ENCODE peak calls at places on chromosome 22, in four cellular contexts. E, G, R and Z are unnamed samples.

GRCh38 chr22:42001706-42002105 is 3.1 kb downstream of the WBP2NL start:
- DNase-seq in E (no peak), G (no peak), R (no peak), Z (no peak)

GRCh38 chr22:43440556-43440955 is 28.7 kb downstream of the MPPED1 start:
- DNase-seq in E (no peak), G (no peak), R (no peak), Z (no peak)

GRCh38 chr22:43435851-43436535 is 24.2 kb downstream of the MPPED1 start:
- DNase-seq in E (no peak), G (no peak), R (no peak), Z (no peak)

GRCh38 chr22:41022470-41023298 is 69.7 kb upstream of the EP300 start:
- DNase-seq in E (peak; percentile 97), G (peak; percentile 43), R (peak; percentile 92), Z (peak; percentile 97)

GRCh38 chr22:41996826-41997225 is 1.8 kb upstream of the WBP2NL start:
- DNase-seq in E (no peak), G (no peak), R (no peak), Z (no peak)

GRCh38 chr22:39446239-39446721 is 10.5 kb upstream of the MGAT3 start:
- DNase-seq in E (no peak), G (no peak), R (no peak), Z (no peak)

GRCh38 chr22:39244496-39245129 is at the start of gene PDGFB:
- DNase-seq in E (peak; percentile 68), G (no peak), R (no peak), Z (no peak)

GRCh38 chr22:47187558-47187957 is 425.1 kb downstream of the TBC1D22A start:
- DNase-seq in E (peak; percentile 14), G (no peak), R (no peak), Z (no peak)

GRCh38 chr22:24516301-24516737 is 21.2 kb downstream of the UPB1 start:
- DNase-seq in E (peak; percentile 34), G (no peak), R (no peak), Z (no peak)

GRCh38 chr22:34116126-34116525 is 195.8 kb upstream of the LARGE1 start:
- DNase-seq in E (no peak), G (no peak), R (no peak), Z (no peak)

GRCh38 chr22:39238966-39239510 is 5.7 kb downstream of the PDGFB start:
- DNase-seq in E (no peak), G (no peak), R (no peak), Z (no peak)

GRCh38 chr22:23375031-23375827 is 194.9 kb downstream of the BCR start:
- DNase-seq in E (no peak), G (no peak), R (no peak), Z (no peak)

GRCh38 chr22:25750569-25751173 is 8.7 kb downstream of the MYO18B start:
- DNase-seq in E (peak; percentile 77), G (no peak), R (no peak), Z (no peak)

GRCh38 chr22:44604455-44604854 is 97.5 kb upstream of the PRR5 start:
- DNase-seq in E (no peak), G (no peak), R (no peak), Z (no peak)

GRCh38 chr22:50524664-50525103 is 714 bp downstream of the SCO2 start:
- DNase-seq in E (no peak), G (no peak), R (no peak), Z (no peak)

GRCh38 chr22:24994070-24994763 is 41.7 kb downstream of the KIAA1671 start:
- DNase-seq in E (no peak), G (no peak), R (no peak), Z (no peak)

GRCh38 chr22:23498811-23499798 is 81.0 kb downstream of the IGLL1 start:
- DNase-seq in E (peak; percentile 49), G (no peak), R (no peak), Z (no peak)

GRCh38 chr22:30998329-30998728 is 29.3 kb downstream of the TUG1 start:
- DNase-seq in E (no peak), G (no peak), R (no peak), Z (no peak)

GRCh38 chr22:32079110-32080089 is 36.3 kb downstream of the SLC5A1 start:
- DNase-seq in E (no peak), G (no peak), R (no peak), Z (peak; percentile 66)

GRCh38 chr22:41146573-41146972 is 54.2 kb downstream of the EP300 start:
- DNase-seq in E (no peak), G (no peak), R (no peak), Z (no peak)

GRCh38 chr22:20488946-20489345 is 6.6 kb downstream of the KLHL22 start:
- DNase-seq in E (peak; percentile 30), G (no peak), R (no peak), Z (no peak)

GRCh38 chr22:39592104-39593060 is 21.8 kb downstream of the CACNA1I start:
- DNase-seq in E (no peak), G (peak; percentile 5), R (no peak), Z (no peak)

GRCh38 chr22:33893486-33893885 is 26.8 kb downstream of the LARGE1 start:
- DNase-seq in E (no peak), G (no peak), R (no peak), Z (no peak)

GRCh38 chr22:20062766-20063083 is 17.3 kb upstream of the DGCR8 start:
- DNase-seq in E (no peak), G (no peak), R (no peak), Z (no peak)

GRCh38 chr22:25067851-25068421 is 115.4 kb downstream of the KIAA1671 start:
- DNase-seq in E (peak; percentile 73), G (peak; percentile 40), R (no peak), Z (no peak)

GRCh38 chr22:19524170-19525115 is at the start of gene CLDN5:
- DNase-seq in E (peak; percentile 74), G (no peak), R (no peak), Z (no peak)

GRCh38 chr22:32255726-32256125 is 579 bp upstream of the SLC5A4 start:
- DNase-seq in E (no peak), G (no peak), R (no peak), Z (no peak)

GRCh38 chr22:47102648-47103047 is 340.2 kb downstream of the TBC1D22A start:
- DNase-seq in E (no peak), G (no peak), R (no peak), Z (no peak)

GRCh38 chr22:30453731-30454510 is 17.9 kb downstream of the SEC14L3 start:
- DNase-seq in E (no peak), G (no peak), R (peak; percentile 67), Z (no peak)

DNA sequence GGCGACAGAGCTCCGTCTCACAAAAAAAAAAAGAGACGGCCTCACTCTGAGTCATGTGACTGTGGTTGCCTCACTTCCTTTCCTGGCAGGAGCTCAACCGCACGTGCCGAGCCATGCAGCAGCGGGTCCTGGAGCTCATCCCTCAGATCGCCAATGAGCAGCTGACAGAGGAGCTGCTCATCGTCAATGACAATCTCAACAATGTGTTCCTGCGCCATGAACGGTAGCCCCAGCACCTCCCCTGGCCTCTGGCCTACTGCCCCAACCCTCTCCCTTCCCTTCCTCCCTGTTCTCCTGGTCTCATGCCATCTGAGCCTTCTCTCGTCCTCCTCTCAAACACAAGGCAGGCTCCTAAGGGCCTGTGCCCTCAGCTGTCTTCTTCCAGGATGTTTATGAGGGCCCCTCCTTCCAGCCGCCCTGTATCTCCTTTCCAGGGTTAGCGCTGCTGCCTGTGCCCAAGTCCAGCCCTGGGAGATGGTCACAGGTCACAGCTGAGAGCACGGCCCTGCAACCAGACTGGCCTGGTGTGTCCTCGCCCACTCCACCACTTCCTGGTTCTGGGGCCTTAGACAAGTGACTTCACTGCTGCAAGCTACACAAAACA is 30.7 kb downstream of the TOM1 start:
- DNase-seq in E (peak; percentile 92), G (no peak), R (peak; percentile 75), Z (peak; percentile 95)
- H3K36me3 ChIP-seq in E (peaks cover 9% of the 10 kb centered on the region), G (peaks cover 61% of the 10 kb centered on the region), R (peaks cover 24% of the 10 kb centered on the region), Z (peaks cover 55% of the 10 kb centered on the region)

GRCh38 chr22:48491451-48491941 is 1336.2 kb downstream of the BRD1 start:
- DNase-seq in E (no peak), G (no peak), R (no peak), Z (no peak)
- H3K4me3 ChIP-seq in E (no peak overlapping the region), G (no peak overlapping the region), R (no peak overlapping the region), Z (no peak overlapping the region)

DNA sequence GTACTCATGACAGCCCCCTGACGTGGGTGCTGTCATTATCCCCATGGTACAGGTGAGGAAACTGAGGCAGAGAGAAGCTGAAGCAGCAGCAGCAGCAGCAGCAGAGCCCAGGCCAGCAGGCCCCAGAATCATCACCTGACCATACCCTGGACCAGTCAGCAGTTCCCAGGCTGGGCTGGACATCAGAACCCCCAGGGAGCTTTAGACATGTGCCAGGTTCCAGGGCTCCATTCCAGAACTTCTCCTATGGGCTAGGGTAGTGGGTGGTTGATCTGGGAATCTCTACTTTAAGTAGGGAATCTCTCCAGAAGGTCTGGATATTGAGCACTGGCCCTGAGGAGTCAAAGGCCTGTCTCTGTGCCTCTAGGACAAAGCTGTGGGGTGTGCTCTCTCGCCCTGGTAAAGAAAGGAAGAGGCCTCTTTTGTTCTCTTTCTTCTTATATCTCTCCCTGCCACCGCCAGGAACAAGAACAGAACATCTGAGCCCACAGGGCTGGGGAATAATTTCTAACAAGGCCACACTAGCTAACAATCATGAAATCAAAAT is 26.6 kb downstream of the MAFF start:
- DNase-seq in E (no peak), G (no peak), R (no peak), Z (no peak)
- H3K36me3 ChIP-seq in E (no peaks in the 10 kb centered on the region), G (peaks cover 56% of the 10 kb centered on the region), R (peaks cover 5% of the 10 kb centered on the region), Z (peaks cover 89% of the 10 kb centered on the region)

GRCh38 chr22:48567213-48567975 is 1260.3 kb downstream of the BRD1 start:
- DNase-seq in E (peak; percentile 23), G (no peak), R (no peak), Z (no peak)

GRCh38 chr22:48568736-48569330 is 1258.8 kb downstream of the BRD1 start:
- DNase-seq in E (peak; percentile 19), G (no peak), R (no peak), Z (no peak)

GRCh38 chr22:48564995-48565394 is 1262.7 kb downstream of the BRD1 start:
- DNase-seq in E (peak; percentile 28), G (no peak), R (no peak), Z (no peak)

GRCh38 chr22:48565901-48566501 is 1261.7 kb downstream of the BRD1 start:
- DNase-seq in E (no peak), G (no peak), R (no peak), Z (no peak)

DNA sequence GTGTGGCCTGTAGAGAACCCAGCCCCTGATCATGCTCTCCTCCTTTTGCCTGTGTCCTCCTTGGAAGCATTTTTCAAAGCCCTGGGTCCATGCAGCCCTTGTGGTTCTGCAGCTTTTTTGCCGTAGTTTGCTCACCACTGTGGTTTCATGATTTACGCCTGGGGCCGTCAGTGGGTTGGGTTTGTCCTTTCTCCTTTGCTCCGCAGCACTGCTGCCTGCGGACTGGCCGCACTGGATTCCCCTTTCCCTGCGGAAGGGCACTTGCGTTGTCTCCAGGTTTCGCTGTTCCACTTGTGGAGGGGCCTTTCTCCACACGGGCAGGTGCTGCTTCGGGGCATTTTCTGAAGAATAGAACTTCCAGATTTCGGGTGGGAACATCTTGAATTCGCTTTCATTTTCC is 1260.9 kb downstream of the BRD1 start:
- DNase-seq in E (no peak), G (no peak), R (no peak), Z (no peak)
- H3K4me3 ChIP-seq in E (no peak overlapping the region), G (no peak overlapping the region), R (no peak overlapping the region), Z (no peak overlapping the region)

GRCh38 chr22:37626556-37627075 is 12.9 kb upstream of the SH3BP1 start:
- DNase-seq in E (no peak), G (no peak), R (no peak), Z (no peak)

GRCh38 chr22:37627545-37627944 is 11.9 kb upstream of the SH3BP1 start:
- DNase-seq in E (no peak), G (no peak), R (no peak), Z (no peak)

GRCh38 chr22:37626144-37626543 is 13.3 kb upstream of the SH3BP1 start:
- DNase-seq in E (peak; percentile 92), G (peak; percentile 43), R (peak; percentile 59), Z (no peak)

GRCh38 chr22:37625737-37626136 is 13.7 kb upstream of the SH3BP1 start:
- DNase-seq in E (no peak), G (no peak), R (no peak), Z (no peak)

GRCh38 chr22:37627091-37627490 is 12.4 kb upstream of the SH3BP1 start:
- DNase-seq in E (no peak), G (no peak), R (no peak), Z (no peak)
- H3K36me3 ChIP-seq in E (no peaks in the 10 kb centered on the region), G (peaks cover 14% of the 10 kb centered on the region), R (no peaks in the 10 kb centered on the region), Z (no peaks in the 10 kb centered on the region)